ENCODE peak calls at places on chromosome 22, in seven cellular contexts. B is activated naive CD4-positive, alpha-beta T cell; M is fibroblast of mammary gland; G is SHP77; Q is naive B cell; F is NCI-H460; S is EL. J is an unnamed sample.

GRCh38 chr22:28581020-28581419 is 98.6 kb downstream of the TTC28 start:
- DNase-seq in B (no peak), M (no peak), G (no peak), Q (no peak), F (no peak), S (no peak), J (no peak)

GRCh38 chr22:27370281-27370680 is 431.3 kb downstream of the MN1 start:
- DNase-seq in B (no peak), M (no peak), G (no peak), Q (no peak), F (no peak), S (no peak), J (no peak)

GRCh38 chr22:29457730-29458129 is 19.3 kb downstream of the RFPL1 start:
- DNase-seq in B (no peak), M (peak), G (peak), Q (no peak), F (peak), S (peak), J (no peak)

GRCh38 chr22:45526768-45527360 is 24.2 kb downstream of the FBLN1 start:
- DNase-seq in B (no peak), M (peak), G (no peak), Q (no peak), F (no peak), S (no peak), J (peak)

GRCh38 chr22:46297151-46297819 is 615 bp downstream of the GTSE1 start:
- DNase-seq in B (no peak), M (peak), G (no peak), Q (no peak), F (peak), S (peak), J (peak)

GRCh38 chr22:46123694-46124382 is 26.5 kb upstream of the PPARA start:
- DNase-seq in B (no peak), M (no peak), G (no peak), Q (no peak), F (no peak), S (no peak), J (no peak)

GRCh38 chr22:48677168-48677520 is 1150.5 kb downstream of the BRD1 start:
- DNase-seq in B (no peak), M (no peak), G (no peak), Q (no peak), F (no peak), S (no peak), J (no peak)

GRCh38 chr22:48872271-48873260 is 955.1 kb downstream of the BRD1 start:
- DNase-seq in B (no peak), M (no peak), G (no peak), Q (no peak), F (no peak), S (no peak), J (no peak)

GRCh38 chr22:22035771-22036314 is 53.3 kb upstream of the TOP3B start:
- DNase-seq in B (no peak), M (no peak), G (no peak), Q (no peak), F (no peak), S (no peak), J (no peak)

GRCh38 chr22:44664149-44664548 is 37.9 kb upstream of the PRR5 start:
- DNase-seq in B (peak), M (no peak), G (no peak), Q (no peak), F (no peak), S (peak), J (peak)

GRCh38 chr22:38831166-38831945 is 12.5 kb downstream of the NPTXR start:
- DNase-seq in B (no peak), M (peak), G (no peak), Q (no peak), F (no peak), S (peak), J (peak)

GRCh38 chr22:27880778-27881394 is 38.2 kb downstream of the PITPNB start:
- DNase-seq in B (no peak), M (peak), G (peak), Q (peak), F (peak), S (peak), J (peak)

GRCh38 chr22:36822581-36822980 is 5.7 kb upstream of the PVALB start:
- DNase-seq in B (no peak), M (no peak), G (no peak), Q (no peak), F (no peak), S (no peak), J (no peak)

GRCh38 chr22:43293259-43293658 is 49.9 kb downstream of the SCUBE1 start:
- DNase-seq in B (no peak), M (no peak), G (peak), Q (no peak), F (no peak), S (peak), J (peak)

GRCh38 chr22:30214703-30215405 is 31.7 kb downstream of the LIF start:
- DNase-seq in B (no peak), M (no peak), G (peak), Q (no peak), F (no peak), S (no peak), J (no peak)

GRCh38 chr22:21713428-21714058 is 22.1 kb downstream of the YPEL1 start:
- DNase-seq in B (no peak), M (no peak), G (no peak), Q (no peak), F (no peak), S (no peak), J (no peak)

GRCh38 chr22:37211853-37212173 is 464 bp downstream of the SSTR3 start:
- DNase-seq in B (no peak), M (no peak), G (no peak), Q (no peak), F (no peak), S (no peak), J (no peak)

GRCh38 chr22:24402460-24403192 is 24.8 kb upstream of the ADORA2A start:
- DNase-seq in B (no peak), M (peak), G (peak), Q (no peak), F (peak), S (peak), J (peak)

GRCh38 chr22:45101828-45102227 is 61.9 kb upstream of the NUP50 start:
- DNase-seq in B (no peak), M (peak), G (no peak), Q (no peak), F (no peak), S (peak), J (peak)

GRCh38 chr22:30408388-30409101 is 11.7 kb downstream of the SEC14L2 start:
- DNase-seq in B (no peak), M (peak), G (no peak), Q (no peak), F (no peak), S (peak), J (peak)

GRCh38 chr22:36578619-36579018 is 49.7 kb upstream of the EIF3D start:
- DNase-seq in B (no peak), M (no peak), G (no peak), Q (no peak), F (no peak), S (no peak), J (no peak)

GRCh38 chr22:48709976-48710375 is 1117.7 kb downstream of the BRD1 start:
- DNase-seq in B (no peak), M (no peak), G (no peak), Q (no peak), F (no peak), S (no peak), J (no peak)

GRCh38 chr22:45483918-45484499 is 18.7 kb upstream of the FBLN1 start:
- DNase-seq in B (no peak), M (no peak), G (no peak), Q (no peak), F (no peak), S (no peak), J (no peak)

GRCh38 chr22:43829448-43829821 is 17.3 kb upstream of the EFCAB6 start:
- DNase-seq in B (no peak), M (no peak), G (no peak), Q (no peak), F (no peak), S (no peak), J (peak)

GRCh38 chr22:33841281-33842005 is 78.8 kb downstream of the LARGE1 start:
- DNase-seq in B (no peak), M (no peak), G (no peak), Q (no peak), F (no peak), S (no peak), J (no peak)

GRCh38 chr22:37633082-37633692 is 6.3 kb upstream of the SH3BP1 start:
- DNase-seq in B (no peak), M (no peak), G (no peak), Q (peak), F (no peak), S (no peak), J (no peak)

GRCh38 chr22:36439481-36440271 is 41.8 kb downstream of the TXN2 start:
- DNase-seq in B (no peak), M (peak), G (peak), Q (no peak), F (no peak), S (peak), J (peak)

GRCh38 chr22:35496768-35497312 is 43.8 kb upstream of the RASD2 start:
- DNase-seq in B (no peak), M (no peak), G (no peak), Q (no peak), F (no peak), S (no peak), J (no peak)

GRCh38 chr22:39238966-39239510 is 5.7 kb downstream of the PDGFB start:
- DNase-seq in B (no peak), M (no peak), G (no peak), Q (no peak), F (no peak), S (no peak), J (no peak)

GRCh38 chr22:41966607-41967240 is 2.5 kb upstream of the SEPTIN3 start:
- DNase-seq in B (no peak), M (peak), G (peak), Q (peak), F (peak), S (peak), J (peak)

GRCh38 chr22:27731621-27732020 is 69.9 kb downstream of the MN1 start:
- DNase-seq in B (no peak), M (no peak), G (no peak), Q (no peak), F (no peak), S (no peak), J (no peak)

GRCh38 chr22:31275018-31275417 is 17.3 kb downstream of the PIK3IP1 start:
- DNase-seq in B (no peak), M (no peak), G (no peak), Q (no peak), F (no peak), S (no peak), J (no peak)

GRCh38 chr22:40665312-40665711 is 14.0 kb upstream of the MCHR1 start:
- DNase-seq in B (no peak), M (peak), G (no peak), Q (no peak), F (no peak), S (peak), J (peak)

GRCh38 chr22:34001701-34002466 is 81.6 kb upstream of the LARGE1 start:
- DNase-seq in B (no peak), M (no peak), G (no peak), Q (no peak), F (no peak), S (no peak), J (no peak)